ENCODE peak calls at places on chromosomes 2 and 18, in seven cellular contexts. X is nephron progenitor cell, B is H9, N is MCF 10A, C is GM20000, Q is fibroblast of the aortic adventitia, P is epithelial cell of esophagus. S is an unnamed sample.

GRCh38 chr2:42942214-42942989 is 150.0 kb upstream of the HAAO start:
- DNase-seq in X (no peak), B (no peak), N (no peak), C (no peak), Q (no peak), P (no peak), S (no peak)

GRCh38 chr2:109447251-109447661 is 166.5 kb downstream of the SEPTIN10 start:
- DNase-seq in X (no peak), B (no peak), N (no peak), C (no peak), Q (peak), P (no peak), S (no peak)

GRCh38 chr2:47559079-47559684 is 156.2 kb downstream of the MSH2 start:
- DNase-seq in X (no peak), B (no peak), N (peak), C (no peak), Q (peak), P (peak), S (no peak)

GRCh38 chr2:119068154-119068725 is 90.3 kb downstream of the C1QL2 start:
- DNase-seq in X (no peak), B (no peak), N (no peak), C (no peak), Q (no peak), P (no peak), S (no peak)

GRCh38 chr2:6071536-6071935 is 379.4 kb downstream of the SOX11 start:
- DNase-seq in X (no peak), B (no peak), N (no peak), C (no peak), Q (no peak), P (no peak), S (no peak)

GRCh38 chr2:10242451-10242850 is 60.3 kb upstream of the HPCAL1 start:
- DNase-seq in X (peak), B (no peak), N (no peak), C (no peak), Q (no peak), P (no peak), S (no peak)

GRCh38 chr2:106107509-106108131 is 86.5 kb downstream of the UXS1 start:
- DNase-seq in X (no peak), B (no peak), N (peak), C (peak), Q (peak), P (peak), S (no peak)

GRCh38 chr2:217934321-217935131 is 68.3 kb downstream of the TNS1 start:
- DNase-seq in X (no peak), B (no peak), N (peak), C (no peak), Q (peak), P (peak), S (no peak)

GRCh38 chr2:218285604-218286003 is 6.7 kb downstream of the TMBIM1 start:
- DNase-seq in X (no peak), B (no peak), N (peak), C (no peak), Q (peak), P (peak), S (peak)

GRCh38 chr2:75211371-75211770 is 12.1 kb upstream of the TACR1 start:
- DNase-seq in X (no peak), B (no peak), N (no peak), C (no peak), Q (no peak), P (no peak), S (no peak)

GRCh38 chr2:148814143-148814852 is 60.7 kb upstream of the KIF5C start:
- DNase-seq in X (no peak), B (no peak), N (peak), C (no peak), Q (peak), P (no peak), S (no peak)

GRCh38 chr18:45793295-45793965 is 32.0 kb upstream of the SIGLEC15 start:
- DNase-seq in X (no peak), B (no peak), N (peak), C (no peak), Q (peak), P (peak), S (no peak)

GRCh38 chr2:219726916-219727315 is 99.5 kb downstream of the SLC4A3 start:
- DNase-seq in X (no peak), B (peak), N (peak), C (no peak), Q (peak), P (no peak), S (no peak)

GRCh38 chr2:240701091-240701735 is 9.5 kb downstream of the AQP12A start:
- DNase-seq in X (no peak), B (no peak), N (no peak), C (no peak), Q (no peak), P (no peak), S (no peak)

GRCh38 chr2:40360652-40361051 is 91.2 kb downstream of the SLC8A1 start:
- DNase-seq in X (no peak), B (no peak), N (no peak), C (no peak), Q (peak), P (peak), S (no peak)

GRCh38 chr2:175567435-175568061 is 386.0 kb upstream of the ATP5MC3 start:
- DNase-seq in X (no peak), B (no peak), N (no peak), C (no peak), Q (no peak), P (no peak), S (no peak)

GRCh38 chr2:15120578-15120977 is 440.6 kb downstream of the NBAS start:
- DNase-seq in X (no peak), B (no peak), N (no peak), C (no peak), Q (no peak), P (no peak), S (no peak)

GRCh38 chr18:34224423-34225217 is at the start of gene NOL4:
- DNase-seq in X (peak), B (peak), N (peak), C (peak), Q (peak), P (peak), S (no peak)

GRCh38 chr2:217746741-217747287 is 256.0 kb downstream of the TNS1 start:
- DNase-seq in X (no peak), B (no peak), N (no peak), C (no peak), Q (peak), P (no peak), S (no peak)

GRCh38 chr2:5360081-5360480 is 332.1 kb upstream of the SOX11 start:
- DNase-seq in X (no peak), B (no peak), N (no peak), C (no peak), Q (no peak), P (no peak), S (no peak)

GRCh38 chr2:234243871-234244565 is 193.5 kb downstream of the SPP2 start:
- DNase-seq in X (no peak), B (no peak), N (peak), C (no peak), Q (peak), P (no peak), S (no peak)

GRCh38 chr2:24881623-24882022 is 38.4 kb downstream of the ADCY3 start:
- DNase-seq in X (no peak), B (no peak), N (no peak), C (no peak), Q (no peak), P (no peak), S (no peak)

GRCh38 chr2:216671791-216672343 is 23.5 kb downstream of the IGFBP5 start:
- DNase-seq in X (no peak), B (no peak), N (no peak), C (no peak), Q (no peak), P (no peak), S (no peak)

GRCh38 chr2:38505779-38506178 is 96.9 kb downstream of the HNRNPLL start:
- DNase-seq in X (no peak), B (no peak), N (peak), C (no peak), Q (peak), P (peak), S (no peak)

GRCh38 chr2:30826481-30826880 is 19.2 kb upstream of the CAPN13 start:
- DNase-seq in X (no peak), B (no peak), N (no peak), C (no peak), Q (no peak), P (no peak), S (no peak)

GRCh38 chr2:56474412-56475158 is 290.8 kb downstream of the CCDC85A start:
- DNase-seq in X (no peak), B (no peak), N (peak), C (no peak), Q (peak), P (peak), S (no peak)

GRCh38 chr2:54254180-54254579 is 1.8 kb downstream of the TSPYL6 start:
- DNase-seq in X (no peak), B (no peak), N (no peak), C (no peak), Q (no peak), P (no peak), S (no peak)
- TF ChIP-seq CTCF in X (no peak), B (peak), N (no peak), C (no peak), Q (no peak), P (no peak), S (no peak)

GRCh38 chr2:37020887-37021796 is 54.8 kb upstream of the STRN start:
- DNase-seq in X (no peak), B (no peak), N (no peak), C (no peak), Q (peak), P (no peak), S (no peak)

GRCh38 chr2:37029758-37030157 is 54.4 kb downstream of the HEATR5B start:
- DNase-seq in X (no peak), B (no peak), N (no peak), C (no peak), Q (no peak), P (no peak), S (no peak)

GRCh38 chr2:37020212-37020886 is 54.0 kb upstream of the STRN start:
- DNase-seq in X (no peak), B (no peak), N (no peak), C (no peak), Q (peak), P (no peak), S (no peak)

DNA sequence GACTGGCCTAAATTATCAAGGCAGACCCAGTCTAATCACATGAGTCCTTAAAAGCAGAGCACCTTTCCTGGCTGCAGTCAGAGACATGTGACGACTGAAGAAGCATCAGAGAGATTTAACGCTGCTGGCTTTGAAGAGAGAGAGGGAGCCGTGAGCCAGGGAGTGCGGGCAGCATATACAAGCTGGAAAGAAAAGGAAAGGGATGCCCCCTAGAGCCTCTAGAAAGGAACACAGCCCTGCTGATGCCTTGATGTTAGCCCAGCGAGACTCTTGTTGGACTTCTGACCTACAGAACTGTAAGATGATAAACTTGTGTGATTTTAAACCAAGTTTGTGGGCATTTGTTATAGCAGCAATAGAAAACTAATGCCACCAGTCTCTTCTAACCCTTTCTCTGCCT is 58.1 kb downstream of the HEATR5B start:
- DNase-seq in X (no peak), B (peak), N (peak), C (no peak), Q (no peak), P (peak), S (no peak)
- TF ChIP-seq CTCF in X (peak), B (peak), N (peak), C (no peak), Q (no peak), P (no peak), S (no peak)

GRCh38 chr2:55232084-55232862 is at the start of the genes CLHC1 and RPS27A:
- DNase-seq in X (peak), B (peak), N (peak), C (peak), Q (peak), P (peak), S (peak)
- TF ChIP-seq CTCF in X (no peak), B (no peak), N (no peak), C (no peak), Q (no peak), P (peak), S (no peak)

GRCh38 chr2:203394519-203395227 is 66.5 kb downstream of the ABI2 start:
- DNase-seq in X (no peak), B (peak), N (no peak), C (no peak), Q (peak), P (no peak), S (no peak)
- TF ChIP-seq CTCF in X (no peak), B (peak), N (no peak), C (no peak), Q (no peak), P (no peak), S (no peak)

GRCh38 chr2:8525582-8526402 is 156.1 kb upstream of the ID2 start:
- DNase-seq in X (peak), B (peak), N (peak), C (peak), Q (peak), P (no peak), S (no peak)
- TF ChIP-seq CTCF in X (no peak), B (peak), N (no peak), C (peak), Q (no peak), P (no peak), S (no peak)

DNA sequence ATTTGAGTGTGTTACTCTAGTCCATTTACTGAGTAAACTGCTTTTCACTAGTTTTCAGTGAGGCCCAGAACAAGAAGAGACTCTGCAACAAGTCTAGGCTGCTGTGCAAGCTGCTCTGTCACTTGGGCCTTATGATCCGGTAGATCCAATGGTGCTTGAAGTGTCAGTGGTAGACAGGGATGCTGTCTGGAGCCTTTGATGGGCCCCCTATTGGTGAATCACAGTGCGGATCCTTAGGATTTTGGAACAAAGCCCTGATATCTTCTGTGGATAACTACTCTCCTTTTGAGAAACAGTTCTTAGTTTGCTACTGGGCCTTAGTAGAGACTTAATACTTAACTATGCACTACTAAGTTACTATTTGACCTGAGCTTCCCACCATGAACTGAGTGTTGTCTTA is 150.2 kb downstream of the TMEFF2 start:
- DNase-seq in X (no peak), B (no peak), N (no peak), C (no peak), Q (no peak), P (no peak), S (no peak)
- TF ChIP-seq CTCF in X (no peak), B (peak), N (no peak), C (no peak), Q (no peak), P (no peak), S (no peak)

GRCh38 chr18:22368066-22368465 is 49.6 kb downstream of the CTAGE1 start:
- DNase-seq in X (no peak), B (no peak), N (no peak), C (no peak), Q (no peak), P (peak), S (no peak)

GRCh38 chr18:22363867-22364463 is 53.8 kb downstream of the CTAGE1 start:
- DNase-seq in X (no peak), B (no peak), N (peak), C (no peak), Q (peak), P (peak), S (no peak)
- TF ChIP-seq CTCF in X (no peak), B (peak), N (peak), C (no peak), Q (peak), P (peak), S (peak)

GRCh38 chr2:65710779-65711295 is 278.4 kb upstream of the SPRED2 start:
- DNase-seq in X (no peak), B (peak), N (peak), C (peak), Q (no peak), P (peak), S (no peak)
- TF ChIP-seq CTCF in X (no peak), B (peak), N (no peak), C (no peak), Q (no peak), P (peak), S (no peak)